ENCODE peak calls at places on chromosomes 11 and 22, in nine cellular contexts. B, Z, D, W, X, Y, U, F and E are unnamed samples.

GRCh38 chr22:49081261-49081666 is 746.4 kb downstream of the BRD1 start:
- DNase-seq in D (peak), Z (no peak), W (no peak), B (no peak), U (no peak), F (peak), X (no peak), Y (no peak), E (no peak)

GRCh38 chr11:36775157-36775556 is 177.1 kb upstream of the RAG2 start:
- DNase-seq in B (no peak), X (no peak), U (no peak), Z (no peak), W (no peak), F (no peak), D (no peak), Y (no peak), E (no peak)

GRCh38 chr11:29211205-29211604 is 805.6 kb downstream of the KCNA4 start:
- DNase-seq in Z (no peak), Y (no peak), F (no peak), D (no peak), U (no peak), X (no peak), W (no peak), B (no peak), E (no peak)

GRCh38 chr22:17954200-17954859 is 70.0 kb downstream of the MICAL3 start:
- DNase-seq in W (no peak), X (no peak), D (peak), Y (no peak), F (no peak), U (no peak), Z (no peak), B (no peak), E (no peak)

GRCh38 chr22:45504703-45505341 is 2.1 kb downstream of the FBLN1 start:
- DNase-seq in Z (peak), F (no peak), Y (peak), U (no peak), X (no peak), W (no peak), D (no peak), B (no peak), E (no peak)

GRCh38 chr11:26901162-26901561 is 92.8 kb upstream of the FIBIN start:
- DNase-seq in W (no peak), X (no peak), F (no peak), Z (no peak), Y (no peak), U (no peak), D (peak), B (peak), E (no peak)

GRCh38 chr22:22069450-22070370 is 87.1 kb upstream of the TOP3B start:
- DNase-seq in W (no peak), D (no peak), Y (no peak), U (no peak), B (no peak), X (no peak), F (no peak), Z (no peak), E (no peak)

GRCh38 chr11:65500262-65501004 is 1.6 kb downstream of the MALAT1 start:
- DNase-seq in F (no peak), B (peak), D (peak), W (peak), Y (peak), U (no peak), Z (peak), X (peak), E (no peak)

GRCh38 chr22:25223269-25223850 is 3.9 kb downstream of the CRYBB2 start:
- DNase-seq in X (no peak), W (no peak), F (no peak), D (no peak), U (no peak), B (no peak), Z (no peak), Y (no peak), E (no peak)

GRCh38 chr11:20337526-20338154 is 25.9 kb upstream of the HTATIP2 start:
- DNase-seq in D (no peak), U (peak), F (no peak), B (no peak), X (no peak), W (no peak), Y (peak), Z (no peak), E (no peak)

GRCh38 chr22:27993774-27994350 is 74.8 kb upstream of the PITPNB start:
- DNase-seq in Z (no peak), Y (no peak), U (no peak), F (peak), X (peak), D (peak), B (peak), W (no peak), E (no peak)

GRCh38 chr11:61418136-61418535 is 11.6 kb downstream of the CPSF7 start:
- DNase-seq in D (no peak), B (no peak), Z (no peak), Y (no peak), W (no peak), F (no peak), U (no peak), X (no peak), E (no peak)

GRCh38 chr11:44047931-44048431 is at the start of gene ACCSL:
- DNase-seq in B (no peak), D (peak), X (no peak), U (no peak), W (no peak), Y (peak), Z (no peak), F (peak), E (no peak)

GRCh38 chr22:49230194-49230577 is 597.5 kb downstream of the BRD1 start:
- DNase-seq in B (no peak), W (no peak), D (no peak), F (peak), U (no peak), X (no peak), Z (no peak), Y (peak), E (no peak)

GRCh38 chr11:130721736-130722135 is 194.5 kb downstream of the SNX19 start:
- DNase-seq in Y (no peak), Z (no peak), F (no peak), W (no peak), D (no peak), X (no peak), U (no peak), B (no peak), E (no peak)

GRCh38 chr11:68942090-68942620 is 38.5 kb downstream of the IGHMBP2 start:
- DNase-seq in Z (no peak), W (no peak), Y (no peak), F (no peak), X (no peak), D (no peak), B (no peak), U (no peak), E (no peak)

GRCh38 chr22:44448271-44448780 is 49.7 kb downstream of the RTL6 start:
- DNase-seq in B (peak), D (peak), U (no peak), F (peak), W (peak), X (no peak), Y (no peak), Z (peak), E (peak)

GRCh38 chr11:37506516-37506915 is 908.5 kb upstream of the RAG2 start:
- DNase-seq in W (no peak), Z (no peak), U (no peak), F (no peak), D (no peak), X (no peak), Y (peak), B (no peak), E (no peak)

GRCh38 chr11:37544491-37544890 is 946.5 kb upstream of the RAG2 start:
- DNase-seq in X (no peak), F (no peak), U (no peak), Y (no peak), B (no peak), W (no peak), Z (no peak), D (no peak), E (no peak)

GRCh38 chr11:36360833-36361232 is 64.7 kb downstream of the PRR5L start:
- DNase-seq in Y (no peak), B (no peak), U (no peak), W (no peak), Z (no peak), F (no peak), X (no peak), D (no peak), E (no peak)

GRCh38 chr11:45896392-45897068 is 10.5 kb downstream of the FREY1 start:
- DNase-seq in D (no peak), F (no peak), W (peak), Z (no peak), Y (no peak), U (no peak), B (no peak), X (no peak), E (no peak)

GRCh38 chr22:29988719-29989118 is 91.5 kb upstream of the HORMAD2 start:
- DNase-seq in W (no peak), Y (no peak), D (no peak), Z (no peak), U (no peak), F (no peak), X (no peak), B (no peak), E (no peak)

GRCh38 chr11:57458410-57459111 is 1.8 kb upstream of the RTN4RL2 start:
- DNase-seq in B (no peak), W (peak), D (no peak), U (no peak), F (peak), Y (peak), X (peak), Z (peak), E (no peak)

DNA sequence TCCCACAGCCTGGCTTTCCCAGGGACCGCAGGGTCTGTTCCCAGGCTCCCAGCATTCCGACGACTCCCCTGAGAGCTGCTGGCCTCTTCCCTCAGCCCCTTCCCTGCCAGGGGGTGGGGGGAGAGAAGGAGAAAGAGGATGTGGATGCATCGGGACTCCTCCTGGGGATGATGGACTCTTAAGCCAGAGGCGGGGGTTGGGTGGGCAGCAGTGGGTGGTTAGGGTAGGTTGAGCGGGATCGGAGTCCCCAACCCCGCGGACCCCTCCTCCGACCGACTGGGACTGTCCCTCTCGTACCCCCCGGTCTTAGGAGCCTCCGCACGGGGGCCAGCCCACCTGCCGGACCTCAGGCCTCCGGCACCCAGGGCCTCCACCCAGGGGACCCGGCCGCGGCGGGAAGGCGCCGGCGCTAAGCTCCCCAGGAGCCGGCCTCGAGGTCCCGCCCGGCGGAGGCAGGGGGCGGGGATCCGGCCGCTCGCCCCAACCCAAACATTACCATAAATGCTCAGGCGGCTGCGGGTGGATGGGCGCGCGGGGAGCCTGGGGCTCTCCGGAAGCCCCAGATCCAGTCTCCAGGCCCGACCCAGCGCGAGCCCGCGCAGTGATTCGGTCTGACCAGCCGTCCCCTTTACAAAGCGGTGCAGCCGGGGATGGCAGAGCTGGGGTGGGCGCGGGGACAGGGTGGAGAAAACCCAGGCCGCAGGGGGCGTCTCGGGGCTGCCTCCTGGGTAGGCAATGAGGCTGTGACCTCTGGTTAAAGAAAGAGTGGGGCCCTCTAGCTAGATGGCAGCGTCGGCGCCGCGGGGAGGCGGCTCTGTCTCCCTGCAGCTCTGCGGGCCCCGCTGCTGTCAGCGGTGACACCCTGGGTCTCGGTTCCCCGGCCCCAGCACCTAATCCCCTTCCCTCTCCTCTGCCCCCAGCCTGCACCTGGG is 3.9 kb upstream of the MCAM start:
- DNase-seq in Z (no peak), F (peak), Y (peak), X (peak), D (peak), W (peak), B (peak), U (peak), E (no peak)
- TF ChIP-seq POLR2A in Z (no peak), F (no peak), Y (peak), X (peak), D (peak), W (peak), B (peak), U (peak), E (no peak)

GRCh38 chr11:35162795-35163194 is 23.8 kb downstream of the CD44 start:
- DNase-seq in Y (peak), W (no peak), X (no peak), D (no peak), Z (no peak), B (no peak), F (no peak), U (no peak), E (no peak)
- TF ChIP-seq POLR2A in Y (no peak), W (no peak), X (no peak), D (no peak), Z (no peak), B (no peak), F (no peak), U (no peak), E (no peak)

DNA sequence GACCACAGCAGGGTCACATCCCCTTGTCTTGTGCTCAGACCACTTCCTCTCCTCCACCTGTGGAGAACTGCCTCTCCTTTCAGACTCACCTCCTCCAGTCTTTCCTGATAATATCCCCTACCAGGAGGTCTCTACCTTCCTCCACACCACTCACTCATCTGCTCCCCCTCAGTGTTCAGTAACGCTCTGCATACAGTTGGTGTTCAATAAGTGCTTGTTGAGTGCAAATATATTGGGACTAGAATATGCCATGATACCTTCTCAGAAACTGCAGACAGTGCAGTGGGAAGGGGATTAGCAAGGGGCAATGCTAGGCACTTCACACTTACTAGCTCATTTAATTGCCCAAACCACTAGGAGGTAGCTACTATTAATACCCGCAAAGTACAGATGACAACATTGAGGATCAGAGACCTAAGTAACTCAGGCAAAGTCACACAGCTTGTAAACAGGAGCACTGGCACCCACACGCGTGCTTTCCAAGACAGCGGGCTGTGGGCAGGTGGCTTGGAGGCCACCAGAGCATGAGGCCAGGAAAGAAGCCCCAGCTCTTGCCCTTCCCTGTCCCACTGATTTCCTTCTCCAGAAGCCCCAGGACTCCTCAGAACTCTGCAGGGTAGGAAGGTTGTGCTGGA is 8.1 kb upstream of the PDE2A start:
- DNase-seq in W (no peak), Z (no peak), Y (no peak), F (no peak), U (no peak), X (no peak), D (no peak), B (no peak), E (no peak)
- TF ChIP-seq POLR2A in W (no peak), Z (no peak), Y (no peak), F (no peak), U (no peak), X (no peak), D (no peak), B (no peak), E (no peak)

DNA sequence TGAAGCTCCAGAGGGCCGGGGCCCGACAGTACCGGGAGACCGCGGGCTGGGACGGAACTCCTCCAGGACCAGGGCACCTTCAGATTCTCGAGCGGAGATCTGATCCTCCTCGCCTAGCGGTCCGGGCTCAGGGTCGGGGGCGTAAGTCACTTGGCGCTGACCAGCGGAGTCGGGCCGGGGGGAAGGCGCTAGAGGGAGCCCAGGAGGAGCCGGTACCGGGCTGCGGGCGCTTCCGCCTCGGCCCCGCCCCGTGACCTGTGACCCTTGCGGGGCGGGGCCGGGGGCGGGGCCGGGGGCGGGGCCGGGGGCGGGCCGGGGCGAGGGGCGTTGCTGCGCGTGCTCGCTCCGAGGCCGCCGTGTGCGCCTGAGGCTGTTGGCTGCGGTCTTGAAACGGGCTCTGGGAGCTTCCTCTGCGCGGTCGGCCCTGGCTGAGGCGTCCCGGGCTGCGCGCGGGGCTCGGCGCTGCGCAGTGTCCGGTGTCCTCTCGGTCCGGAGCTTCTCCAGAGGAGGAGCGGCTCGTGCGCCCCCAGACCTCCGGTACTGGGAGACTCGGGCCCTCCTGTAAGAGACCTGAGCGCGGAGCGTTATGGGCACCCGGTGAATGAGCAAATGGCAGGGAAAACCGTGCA is at the start of gene ARSA:
- DNase-seq in B (peak), U (peak), Z (peak), W (peak), D (peak), X (peak), F (peak), Y (peak), E (no peak)
- TF ChIP-seq POLR2A in B (peak), U (no peak), Z (no peak), W (peak), D (no peak), X (peak), F (no peak), Y (peak), E (peak)

DNA sequence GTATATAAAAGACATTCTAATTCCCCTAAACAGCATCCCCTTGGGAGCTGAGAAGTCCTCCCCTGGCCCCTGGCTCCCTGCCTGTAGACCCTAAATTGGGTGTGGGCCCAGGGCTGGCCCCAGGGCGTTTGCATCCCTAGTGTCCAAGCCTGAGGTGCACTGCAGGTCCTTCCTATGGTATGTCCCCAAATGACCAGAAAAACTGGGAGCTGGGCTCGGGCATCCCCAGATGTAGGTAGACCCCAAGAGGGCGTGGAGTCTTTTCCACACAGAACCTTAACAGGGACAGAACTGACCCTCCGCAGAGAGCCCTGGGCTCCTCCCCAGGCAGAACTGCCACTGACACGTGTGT is 782 bp upstream of the OSBPL5 start:
- DNase-seq in X (peak), F (no peak), W (no peak), U (no peak), D (no peak), Y (no peak), B (peak), Z (no peak), E (no peak)
- TF ChIP-seq POLR2A in X (no peak), F (no peak), W (no peak), U (no peak), D (no peak), Y (no peak), B (no peak), Z (no peak), E (no peak)

DNA sequence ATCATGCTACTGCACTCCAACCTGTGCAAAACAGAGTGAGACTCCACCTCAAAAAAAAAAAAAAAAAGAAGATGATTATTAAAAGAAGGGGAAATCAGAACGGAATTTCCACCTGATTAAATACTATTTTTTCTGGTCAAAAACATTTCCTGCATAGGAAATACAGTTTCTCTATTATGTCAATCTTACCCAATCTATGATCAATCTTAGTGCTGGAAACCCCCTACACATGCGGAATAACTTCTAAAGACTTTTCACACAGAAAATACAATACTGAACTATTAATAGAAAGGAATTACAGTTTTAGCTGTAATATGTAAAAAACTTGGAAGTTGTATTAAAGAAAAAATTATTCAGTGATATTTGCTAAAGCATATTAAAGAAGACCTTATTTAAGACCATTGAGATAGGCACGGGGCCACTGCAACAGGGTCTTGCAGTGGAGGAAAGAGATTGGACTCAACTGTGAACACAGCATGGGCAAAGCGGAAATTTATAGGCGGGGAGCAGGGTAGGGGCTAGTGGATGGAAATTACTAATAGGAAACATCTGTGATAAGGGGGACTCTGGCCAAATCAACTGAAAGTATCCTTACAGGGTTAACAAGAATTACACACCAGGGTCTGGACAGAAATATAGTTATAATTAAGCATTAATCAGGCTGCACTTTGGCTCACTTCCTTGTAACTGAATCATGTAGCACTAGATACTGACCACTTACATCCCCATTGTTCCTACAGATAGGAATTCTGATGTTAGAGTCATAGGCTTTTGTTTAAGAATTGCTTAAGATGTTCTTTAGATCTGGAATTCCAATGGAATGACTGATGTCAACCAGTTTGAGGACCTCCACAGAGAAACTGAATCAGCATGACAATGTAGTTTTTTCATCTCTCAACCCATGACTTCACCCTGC is 411.5 kb upstream of the DDI1 start:
- DNase-seq in U (no peak), B (no peak), Y (no peak), Z (no peak), W (no peak), D (no peak), F (no peak), X (no peak), E (peak)
- TF ChIP-seq POLR2A in U (no peak), B (no peak), Y (no peak), Z (no peak), W (no peak), D (no peak), F (no peak), X (no peak), E (no peak)

GRCh38 chr11:17353228-17354021 is 1.8 kb downstream of the NCR3LG1 start:
- DNase-seq in D (peak), B (peak), X (peak), U (peak), W (peak), Z (peak), Y (peak), F (peak), E (peak)
- TF ChIP-seq POLR2A in D (no peak), B (peak), X (peak), U (no peak), W (peak), Z (peak), Y (peak), F (no peak), E (peak)